ENCODE peak calls at places on chromosomes 7 and 10, in five cellular contexts. One of them, this sample, is unnamed.

GRCh38 chr10:21369697-21370096 is 155.8 kb downstream of the SKIDA1 start:
- DNase-seq in GM12891: no peak
- DNase-seq in erythroblast: peak; percentile 10
- DNase-seq in heart left ventricle: no peak
- DNase-seq in testis: peak; percentile 46
- DNase-seq in this sample: no peak

GRCh38 chr7:104807676-104808075 is 206.3 kb upstream of the KMT2E start:
- DNase-seq in erythroblast: no peak
- DNase-seq in GM12891: no peak
- DNase-seq in heart left ventricle: no peak
- DNase-seq in testis: no peak
- DNase-seq in this sample: no peak

GRCh38 chr10:112137381-112137987 is 46.1 kb downstream of the GPAM start:
- DNase-seq in erythroblast: peak; percentile 50
- DNase-seq in GM12891: peak; percentile 58
- DNase-seq in testis: peak; percentile 90
- DNase-seq in heart left ventricle: peak; percentile 65
- DNase-seq in this sample: peak; percentile 66

GRCh38 chr10:86747796-86748581 is 8.4 kb upstream of the BMPR1A start:
- DNase-seq in erythroblast: no peak
- DNase-seq in heart left ventricle: no peak
- DNase-seq in testis: no peak
- DNase-seq in GM12891: no peak
- DNase-seq in this sample: no peak

GRCh38 chr10:72712136-72712535 is 20.2 kb downstream of the MCU start:
- DNase-seq in testis: no peak
- DNase-seq in erythroblast: no peak
- DNase-seq in heart left ventricle: no peak
- DNase-seq in GM12891: no peak
- DNase-seq in this sample: no peak

GRCh38 chr7:106959753-106960152 is 84.8 kb upstream of the PRKAR2B start:
- DNase-seq in erythroblast: peak; percentile 39
- DNase-seq in testis: no peak
- DNase-seq in heart left ventricle: no peak
- DNase-seq in GM12891: no peak
- DNase-seq in this sample: no peak

GRCh38 chr7:157439149-157439548 is 102.3 kb downstream of the DNAJB6 start:
- DNase-seq in testis: no peak
- DNase-seq in heart left ventricle: no peak
- DNase-seq in erythroblast: no peak
- DNase-seq in GM12891: no peak
- DNase-seq in this sample: no peak

GRCh38 chr7:48760528-48761265 is 163.7 kb upstream of the CDC14C start:
- DNase-seq in erythroblast: no peak
- DNase-seq in heart left ventricle: no peak
- DNase-seq in GM12891: no peak
- DNase-seq in testis: no peak
- DNase-seq in this sample: no peak

DNA sequence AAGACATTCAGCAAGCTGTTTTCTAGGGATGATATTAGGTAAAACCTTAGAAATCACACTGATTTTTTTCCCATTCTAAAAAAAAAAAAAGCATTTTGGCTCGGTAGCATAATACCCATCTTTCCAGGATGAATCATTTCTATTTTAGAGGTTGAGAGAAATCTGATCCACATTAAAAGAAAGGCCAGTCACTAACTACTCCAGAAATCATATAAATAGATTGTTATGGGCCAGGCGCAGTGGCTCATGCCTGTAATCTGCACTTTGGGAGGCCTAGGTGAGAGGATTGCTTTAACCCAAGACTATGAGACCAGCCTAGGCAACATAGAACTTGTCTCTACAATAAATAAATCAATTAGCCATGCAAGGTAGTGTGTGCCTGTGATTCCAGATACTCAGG is 164.3 kb downstream of the BAMBI start:
- DNase-seq in testis: no peak
- DNase-seq in GM12891: no peak
- DNase-seq in erythroblast: no peak
- DNase-seq in heart left ventricle: no peak
- DNase-seq in this sample: no peak
- TF ChIP-seq POLR2A in testis: no peak
- TF ChIP-seq POLR2A in GM12891: no peak
- TF ChIP-seq POLR2A in erythroblast: no peak
- TF ChIP-seq POLR2A in heart left ventricle: no peak
- TF ChIP-seq POLR2A in this sample: no peak

GRCh38 chr10:69318997-69319727 is 40.9 kb downstream of the HK1 start:
- DNase-seq in testis: peak; percentile 68
- DNase-seq in erythroblast: peak; percentile 82
- DNase-seq in GM12891: peak; percentile 51
- DNase-seq in heart left ventricle: peak; percentile 88
- DNase-seq in this sample: peak; percentile 75
- TF ChIP-seq POLR2A in testis: no peak
- TF ChIP-seq POLR2A in erythroblast: peak; percentile 17
- TF ChIP-seq POLR2A in GM12891: no peak
- TF ChIP-seq POLR2A in heart left ventricle: peak; percentile 49
- TF ChIP-seq POLR2A in this sample: no peak

DNA sequence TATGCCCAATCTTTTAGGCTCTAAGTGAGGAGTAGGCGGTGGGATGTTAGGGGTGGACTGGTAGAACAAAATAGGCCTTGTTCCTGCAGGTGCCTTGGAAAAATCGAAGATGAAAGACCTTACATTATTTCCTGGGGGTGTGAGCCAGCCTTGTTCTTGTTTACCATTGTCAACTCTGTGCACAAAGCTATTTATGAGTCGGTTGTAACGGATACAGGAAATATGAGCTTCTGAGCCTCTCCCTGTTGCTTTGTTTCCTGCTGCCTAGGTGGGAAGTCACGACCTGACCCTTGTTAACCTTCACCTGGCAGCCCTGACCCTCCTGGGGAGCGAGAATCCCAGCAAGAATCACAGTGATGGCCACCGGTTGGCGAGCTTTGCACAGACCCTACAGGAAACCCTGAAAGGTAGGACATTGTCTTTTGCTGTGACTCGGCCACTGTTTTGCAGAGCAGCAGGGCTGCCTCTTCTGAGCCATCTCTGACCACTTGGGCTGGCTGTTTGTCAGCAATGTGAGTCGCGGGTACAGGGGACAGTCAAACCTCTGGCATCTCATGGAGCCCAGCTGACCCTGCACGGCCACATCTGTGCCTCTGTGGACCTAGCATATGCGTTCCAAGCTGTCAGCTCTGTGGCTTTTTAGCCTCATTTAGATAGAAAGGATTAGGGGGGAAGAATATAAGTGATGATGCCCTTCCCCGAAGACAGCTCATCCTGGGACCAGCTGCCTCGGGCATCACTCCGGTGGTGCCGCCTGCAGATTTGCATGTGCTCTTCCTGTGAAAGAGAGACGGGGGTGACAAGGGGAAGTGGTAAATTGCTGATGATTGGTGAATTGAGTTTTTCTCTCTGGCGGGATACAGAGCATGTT is 102.1 kb upstream of the ANLN start:
- DNase-seq in erythroblast: no peak
- DNase-seq in GM12891: no peak
- DNase-seq in testis: no peak
- DNase-seq in heart left ventricle: no peak
- DNase-seq in this sample: no peak
- TF ChIP-seq POLR2A in erythroblast: no peak
- TF ChIP-seq POLR2A in GM12891: no peak
- TF ChIP-seq POLR2A in testis: no peak
- TF ChIP-seq POLR2A in heart left ventricle: no peak
- TF ChIP-seq POLR2A in this sample: no peak

DNA sequence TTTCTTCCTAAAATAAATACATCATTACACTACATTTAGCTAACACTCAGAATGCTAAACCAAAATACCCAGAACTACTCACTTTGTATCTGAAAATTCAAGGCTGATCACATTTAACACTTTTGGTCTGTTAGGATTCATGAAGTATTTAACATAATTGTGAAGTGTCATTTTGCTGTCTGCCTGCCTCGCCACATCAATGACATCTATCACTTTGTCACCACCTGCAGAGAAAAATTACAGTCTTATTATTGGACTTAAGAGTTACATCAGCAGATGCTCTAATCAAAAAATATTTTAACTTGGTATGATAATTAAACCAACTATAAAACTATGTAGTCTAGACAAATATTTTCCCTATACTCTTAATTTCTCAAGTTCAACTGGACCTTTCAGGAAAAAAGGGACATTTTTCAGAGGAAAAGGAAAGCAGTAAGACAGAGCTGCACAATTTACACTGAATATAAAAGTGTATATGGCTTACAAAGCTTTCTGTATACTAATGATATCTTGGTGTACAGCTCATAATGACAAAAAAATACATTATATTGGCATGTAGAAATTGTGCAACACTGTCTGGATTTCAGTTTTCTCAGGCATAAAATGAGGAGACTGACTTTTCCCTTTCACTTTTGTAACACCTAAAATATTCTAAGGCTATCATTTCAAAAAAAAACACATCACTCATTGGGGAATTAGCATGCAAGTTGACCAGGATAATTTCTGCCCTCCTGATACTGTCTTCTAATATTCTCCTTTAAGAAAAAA is 49.2 kb downstream of the KDM7A start:
- DNase-seq in heart left ventricle: no peak
- DNase-seq in GM12891: no peak
- DNase-seq in testis: no peak
- DNase-seq in erythroblast: no peak
- DNase-seq in this sample: no peak
- TF ChIP-seq POLR2A in heart left ventricle: no peak
- TF ChIP-seq POLR2A in GM12891: no peak
- TF ChIP-seq POLR2A in testis: no peak
- TF ChIP-seq POLR2A in erythroblast: no peak
- TF ChIP-seq POLR2A in this sample: no peak

DNA sequence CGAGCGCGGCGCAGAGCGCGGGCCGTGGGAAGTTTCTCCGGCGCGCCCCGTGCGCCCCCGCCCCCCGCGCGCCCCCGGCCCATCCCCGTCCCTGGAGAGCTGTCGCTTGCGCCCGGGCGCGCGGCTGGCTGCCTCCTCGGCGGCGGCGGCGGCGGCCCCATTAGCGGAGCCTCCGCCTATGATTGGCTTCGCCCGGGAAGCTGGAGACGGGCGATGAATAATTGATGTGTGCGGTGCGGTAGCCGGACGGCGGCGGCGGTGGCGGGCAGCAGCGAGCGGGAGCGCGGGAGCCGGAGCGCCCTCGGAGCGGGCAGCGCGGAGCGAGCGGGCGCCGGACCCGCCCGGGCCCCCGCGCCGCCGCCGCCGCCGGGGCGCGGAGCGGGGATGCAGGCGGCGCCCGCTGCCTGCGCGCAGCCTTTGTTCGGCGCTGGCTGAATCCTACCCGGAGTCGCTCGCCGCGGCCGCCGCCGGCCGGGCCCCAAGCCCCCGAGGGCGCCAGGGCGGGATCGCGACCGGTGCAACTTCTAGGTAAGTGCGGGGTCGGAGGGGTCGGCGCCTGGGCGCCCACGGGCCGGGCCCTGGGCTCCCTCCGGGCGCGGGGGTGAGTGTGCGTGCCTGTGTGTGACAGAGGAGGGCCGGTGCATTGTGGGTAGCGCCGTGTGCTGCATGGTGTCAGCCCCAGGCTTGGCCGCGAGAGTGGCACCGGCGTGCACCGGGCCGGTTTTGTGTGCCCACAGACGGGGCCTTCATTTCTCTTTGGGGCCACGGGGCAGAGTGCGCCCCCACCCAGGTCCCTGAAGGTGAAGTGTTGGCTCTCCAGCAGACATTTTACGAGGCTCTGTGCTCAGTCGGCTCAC is 103.8 kb upstream of the PPIF start:
- DNase-seq in heart left ventricle: peak; percentile 67
- DNase-seq in GM12891: peak; percentile 79
- DNase-seq in erythroblast: peak; percentile 13
- DNase-seq in testis: peak; percentile 68
- DNase-seq in this sample: no peak
- TF ChIP-seq POLR2A in heart left ventricle: peak; percentile 20
- TF ChIP-seq POLR2A in GM12891: peak; percentile 58
- TF ChIP-seq POLR2A in erythroblast: no peak
- TF ChIP-seq POLR2A in testis: no peak
- TF ChIP-seq POLR2A in this sample: no peak

DNA sequence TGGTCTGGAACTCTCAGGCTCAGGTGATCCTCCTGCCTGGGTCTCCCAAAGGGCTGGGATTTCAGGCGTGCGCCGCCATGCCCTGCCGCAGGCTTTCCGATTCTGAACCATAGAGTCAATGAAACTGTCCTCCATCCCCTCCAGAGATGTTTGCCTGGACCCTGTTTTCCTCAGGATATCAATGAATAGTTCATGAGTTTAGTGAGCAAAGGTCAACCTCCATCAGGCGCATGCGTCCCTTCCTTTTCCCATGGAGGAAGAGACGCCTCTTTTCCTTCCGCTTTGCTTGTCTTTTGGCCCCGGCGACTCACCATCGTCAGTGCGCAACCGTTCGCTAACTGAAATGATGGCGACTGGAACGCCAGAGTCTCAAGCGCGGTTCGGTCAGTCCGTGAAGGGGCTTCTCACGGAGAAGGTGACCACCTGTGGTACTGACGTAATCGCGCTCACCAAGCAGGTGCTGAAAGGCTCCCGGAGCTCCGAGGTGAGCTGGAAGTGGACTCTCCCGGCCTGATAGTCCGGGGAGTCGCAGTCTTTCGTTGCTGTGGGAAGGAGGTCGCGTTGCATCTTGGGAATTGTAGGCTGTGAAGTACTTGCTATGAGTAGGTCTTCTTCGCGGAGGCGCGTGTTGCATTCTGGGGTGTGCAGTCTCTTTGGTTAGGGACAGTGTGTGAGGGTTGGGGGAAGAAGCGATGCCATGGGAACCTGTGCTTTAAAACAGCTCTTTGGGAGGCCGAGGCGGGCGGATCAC is at the start of gene BORCS7:
- DNase-seq in testis: peak; percentile 100
- DNase-seq in GM12891: peak; percentile 69
- DNase-seq in heart left ventricle: peak; percentile 93
- DNase-seq in erythroblast: peak; percentile 97
- DNase-seq in this sample: peak; percentile 93
- TF ChIP-seq POLR2A in testis: no peak
- TF ChIP-seq POLR2A in GM12891: peak; percentile 92
- TF ChIP-seq POLR2A in heart left ventricle: peak; percentile 53
- TF ChIP-seq POLR2A in erythroblast: peak; percentile 96
- TF ChIP-seq POLR2A in this sample: peak; percentile 88

GRCh38 chr10:79148452-79149344 is 79.9 kb downstream of the ZMIZ1 start:
- DNase-seq in heart left ventricle: peak; percentile 84
- DNase-seq in erythroblast: peak; percentile 82
- DNase-seq in testis: peak; percentile 60
- DNase-seq in GM12891: no peak
- DNase-seq in this sample: peak; percentile 71
- TF ChIP-seq POLR2A in heart left ventricle: peak; percentile 18
- TF ChIP-seq POLR2A in erythroblast: peak; percentile 54
- TF ChIP-seq POLR2A in testis: no peak
- TF ChIP-seq POLR2A in GM12891: no peak
- TF ChIP-seq POLR2A in this sample: no peak

GRCh38 chr10:6275022-6275997 is 72.6 kb downstream of the PFKFB3 start:
- DNase-seq in heart left ventricle: peak; percentile 86
- DNase-seq in GM12891: peak; percentile 33
- DNase-seq in erythroblast: peak; percentile 13
- DNase-seq in testis: peak; percentile 75
- DNase-seq in this sample: peak; percentile 33
- TF ChIP-seq POLR2A in heart left ventricle: peak; percentile 44
- TF ChIP-seq POLR2A in GM12891: no peak
- TF ChIP-seq POLR2A in erythroblast: no peak
- TF ChIP-seq POLR2A in testis: no peak
- TF ChIP-seq POLR2A in this sample: no peak